ENCODE peak calls at places on chromosomes 12 and 14, in four cellular contexts. A, S, G and D are unnamed samples.

GRCh38 chr14:102317564-102318248 is 1.8 kb upstream of the ZNF839 start:
- DNase-seq in S (peak; percentile 72), A (peak; percentile 52), G (peak; percentile 32), D (no peak)

GRCh38 chr12:56601503-56601902 is 28.6 kb downstream of the BAZ2A start:
- DNase-seq in A (no peak), G (no peak), S (no peak), D (no peak)

GRCh38 chr12:57165741-57166140 is 18.3 kb upstream of the LRP1-AS start:
- DNase-seq in G (peak; percentile 39), S (no peak), A (peak; percentile 58), D (no peak)

GRCh38 chr14:52706286-52706685 is 714 bp upstream of the PSMC6 start:
- DNase-seq in A (no peak), G (no peak), S (no peak), D (no peak)

GRCh38 chr12:39503445-39503844 is 60.5 kb upstream of the KIF21A start:
- DNase-seq in S (no peak), A (peak; percentile 36), G (no peak), D (peak; percentile 27)

GRCh38 chr12:12718853-12719252 is 1.7 kb downstream of the CDKN1B start:
- DNase-seq in A (no peak), S (peak; percentile 42), G (no peak), D (no peak)

GRCh38 chr12:8680533-8680932 is 17.3 kb upstream of the RIMKLB start:
- DNase-seq in A (no peak), S (no peak), G (no peak), D (no peak)

GRCh38 chr12:115661103-115661502 is 616.4 kb downstream of the MED13L start:
- DNase-seq in S (no peak), A (no peak), G (no peak), D (no peak)

GRCh38 chr12:3745152-3745551 is 7.8 kb downstream of the CRACR2A start:
- DNase-seq in A (no peak), G (no peak), S (no peak), D (no peak)

GRCh38 chr14:103014466-103015319 is 42.7 kb downstream of the CDC42BPB start:
- DNase-seq in G (no peak), S (no peak), A (no peak), D (no peak)

GRCh38 chr14:35779368-35779767 is 29.7 kb downstream of the RALGAPA1 start:
- DNase-seq in A (no peak), S (no peak), G (no peak), D (no peak)

GRCh38 chr12:106245767-106246166 is 2.1 kb downstream of the CKAP4 start:
- DNase-seq in G (no peak), A (no peak), S (no peak), D (peak; percentile 37)

GRCh38 chr12:72346331-72346944 is 74.3 kb downstream of the TRHDE start:
- DNase-seq in S (peak; percentile 67), A (no peak), G (peak; percentile 50), D (peak; percentile 6)

GRCh38 chr14:44945264-44945663 is 16.5 kb downstream of the KLHL28 start:
- DNase-seq in A (no peak), S (no peak), G (no peak), D (no peak)

GRCh38 chr14:66827182-66827581 is 319.2 kb downstream of the GPHN start:
- DNase-seq in A (no peak), G (no peak), S (no peak), D (no peak)

GRCh38 chr12:49232940-49233841 is 31.7 kb upstream of the TUBA1C start:
- DNase-seq in A (no peak), S (no peak), G (peak; percentile 62), D (no peak)

GRCh38 chr14:39939023-39939422 is 506.8 kb upstream of the FBXO33 start:
- DNase-seq in S (no peak), A (no peak), G (no peak), D (no peak)

GRCh38 chr14:104202259-104203070 is 64.1 kb downstream of the KIF26A start:
- DNase-seq in G (no peak), S (no peak), A (no peak), D (no peak)

GRCh38 chr12:6950944-6951540 is at the start of gene PTPN6:
- DNase-seq in A (no peak), G (no peak), S (no peak), D (no peak)

GRCh38 chr12:4934651-4935050 is 24.9 kb downstream of the KCNA1 start:
- DNase-seq in G (no peak), S (no peak), A (peak; percentile 26), D (no peak)

GRCh38 chr12:123200414-123200813 is 32.5 kb downstream of the MPHOSPH9 start:
- DNase-seq in S (no peak), A (no peak), G (no peak), D (no peak)

GRCh38 chr14:92925446-92925845 is 2.5 kb downstream of the CHGA start:
- DNase-seq in S (no peak), A (no peak), G (no peak), D (no peak)

GRCh38 chr14:92922155-92922735 is 705 bp upstream of the CHGA start:
- DNase-seq in S (no peak), G (no peak), A (no peak), D (no peak)

GRCh38 chr14:92923744-92924103 is 774 bp downstream of the CHGA start:
- DNase-seq in A (no peak), S (no peak), G (no peak), D (no peak)

GRCh38 chr14:92924247-92924646 is 1.3 kb downstream of the CHGA start:
- DNase-seq in G (no peak), A (no peak), S (peak; percentile 69), D (no peak)

DNA sequence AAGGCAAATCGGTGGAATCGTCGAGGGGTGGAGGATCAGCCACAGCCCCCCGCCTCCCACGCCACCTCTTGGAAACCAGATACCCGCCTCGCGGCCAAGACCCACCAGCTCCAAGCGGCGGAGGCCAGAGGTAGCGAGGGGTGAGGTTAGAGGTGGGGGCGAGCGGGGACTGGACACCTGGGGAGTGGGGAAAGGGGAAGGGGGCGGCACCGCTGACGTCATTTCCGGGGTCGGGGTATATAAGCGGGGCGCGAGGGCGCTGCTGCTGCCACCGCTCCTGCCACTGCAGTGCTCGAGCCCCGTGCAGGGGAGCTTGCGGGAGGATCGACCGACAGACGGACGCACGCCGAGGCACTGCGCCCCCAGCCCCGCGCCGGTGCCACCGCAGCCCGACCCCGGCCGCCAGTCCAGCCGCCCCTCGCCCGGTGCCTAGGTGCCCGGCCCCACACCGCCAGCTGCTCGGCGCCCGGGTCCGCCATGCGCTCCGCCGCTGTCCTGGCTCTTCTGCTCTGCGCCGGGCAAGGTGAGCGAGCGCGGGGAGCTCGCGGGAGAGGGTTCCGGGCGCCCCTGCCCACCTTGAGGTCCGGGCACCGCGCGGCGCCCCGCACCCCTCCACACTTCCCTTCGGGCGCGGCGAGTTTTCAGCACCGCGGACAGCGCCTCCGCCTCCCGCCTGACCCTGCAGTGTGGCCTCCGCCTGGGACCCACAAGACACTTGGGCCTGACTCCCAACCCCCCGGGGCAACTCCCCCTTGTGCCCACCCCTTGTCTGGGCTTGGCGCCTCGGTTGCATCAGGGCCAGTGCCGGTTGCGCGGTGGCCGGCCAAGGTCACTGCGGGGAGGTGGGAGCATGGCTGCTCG is at the start of gene CHGA:
- DNase-seq in A (no peak), G (peak; percentile 60), S (no peak), D (no peak)
- H3K27ac ChIP-seq in A (no peak within 1 kb of the TSS), G (no peak within 1 kb of the TSS), S (no peak within 1 kb of the TSS), D (no peak within 1 kb of the TSS)

DNA sequence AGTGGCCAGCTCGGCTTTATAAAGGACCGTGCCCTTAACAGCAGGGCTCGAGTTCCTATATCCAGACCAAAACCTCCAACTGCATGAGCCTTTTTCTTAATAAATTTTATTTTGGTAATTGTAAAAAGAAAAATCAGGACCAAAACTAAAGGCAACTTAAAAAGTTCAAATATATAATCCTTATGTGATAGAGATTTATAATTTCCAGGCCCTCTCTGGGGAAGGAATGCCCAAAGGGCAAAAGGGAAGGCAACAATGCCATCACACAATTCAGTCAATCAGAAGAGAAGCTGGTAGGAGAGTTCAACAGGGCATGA is 401 bp upstream of the IPO4 start:
- DNase-seq in S (no peak), A (no peak), G (no peak), D (no peak)
- H3K27ac ChIP-seq in S (peak overlapping the region; percentile 21), A (peak overlapping the region; percentile 64), G (no peak overlapping the region), D (peak overlapping the region; percentile 52)

GRCh38 chr14:34700622-34701130 is 13.7 kb downstream of the CFL2 start:
- DNase-seq in A (no peak), S (no peak), G (no peak), D (no peak)
- H3K27ac ChIP-seq in A (peak overlapping the region; percentile 36), S (no peak overlapping the region), G (no peak overlapping the region), D (peak overlapping the region; percentile 87)

DNA sequence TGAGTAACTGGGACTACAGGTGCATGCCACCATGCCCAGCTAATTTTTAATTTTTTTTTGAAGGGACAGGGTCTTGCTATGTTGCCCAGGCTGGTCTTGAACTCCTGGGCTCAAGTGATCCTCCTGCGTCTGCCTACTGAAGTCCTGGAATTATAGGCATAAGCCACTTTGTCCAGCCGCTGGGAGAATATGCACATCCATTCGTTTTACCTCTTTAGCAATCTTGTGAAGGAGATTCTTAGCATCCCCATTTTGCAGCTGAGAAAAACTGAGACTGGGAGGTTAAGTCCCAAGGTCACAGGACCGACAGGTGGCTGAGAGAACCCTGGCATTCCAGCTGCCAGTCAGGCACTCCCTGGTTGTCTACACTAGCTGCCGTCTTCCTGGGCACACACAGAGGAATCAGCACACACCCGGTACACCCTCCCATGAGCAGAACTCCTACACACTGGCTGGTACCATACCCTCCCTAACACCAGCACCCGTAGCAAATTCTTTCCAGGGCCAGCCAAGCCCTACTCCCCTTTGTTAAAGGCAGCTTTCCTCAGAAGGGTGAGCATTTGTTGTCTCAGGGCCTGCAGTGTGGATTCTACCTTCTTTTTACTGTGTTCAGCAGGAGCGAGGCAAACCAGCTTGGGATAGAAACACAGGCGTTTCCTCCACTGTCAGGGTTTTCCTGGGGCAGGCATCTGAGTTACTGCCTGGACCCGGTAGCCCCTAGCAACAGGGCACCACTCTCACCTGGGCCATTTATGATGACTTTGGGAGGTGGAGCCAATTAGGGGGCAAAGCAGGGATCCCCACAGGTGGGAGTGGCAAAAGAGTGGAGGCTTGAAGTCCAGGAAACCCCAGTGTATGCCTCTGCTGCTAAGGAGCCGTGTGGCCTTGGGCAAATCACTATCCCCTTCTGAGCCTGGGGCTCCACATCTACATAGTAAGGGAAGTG is 70.2 kb downstream of the IRF2BPL start:
- DNase-seq in G (no peak), A (no peak), S (no peak), D (no peak)
- H3K27ac ChIP-seq in G (no peak overlapping the region), A (peak overlapping the region; percentile 82), S (no peak overlapping the region), D (peak overlapping the region; percentile 96)